ENCODE peak calls at places on chromosomes 5 and 9, in seven cellular contexts. A is mesendoderm; O is substantia nigra; H is tibial artery; W is psoas muscle; C is H1; U is effector memory CD4-positive, alpha-beta T cell. Y is an unnamed sample.

GRCh38 chr5:116573617-116574431 is 799 bp downstream of the SEMA6A start:
- DNase-seq in W (no peak), C (no peak), O (peak), A (peak), H (peak), U (no peak), Y (no peak)

GRCh38 chr9:14400658-14400995 is 86.7 kb upstream of the NFIB start:
- DNase-seq in U (no peak), O (no peak), C (peak), W (peak), H (peak), A (peak), Y (no peak)

GRCh38 chr5:151205411-151205810 is 18.5 kb downstream of the CCDC69 start:
- DNase-seq in C (no peak), A (no peak), U (no peak), O (no peak), W (no peak), H (no peak), Y (no peak)

GRCh38 chr5:36459191-36460135 is 146.9 kb upstream of the SLC1A3 start:
- DNase-seq in H (no peak), A (peak), U (no peak), W (no peak), O (no peak), C (no peak), Y (no peak)

GRCh38 chr5:93941897-93942296 is 200.5 kb upstream of the POU5F2 start:
- DNase-seq in A (peak), U (no peak), C (no peak), H (no peak), W (no peak), O (no peak), Y (no peak)

GRCh38 chr9:113882181-113882580 is 6.1 kb downstream of the ZNF618 start:
- DNase-seq in C (no peak), W (no peak), U (no peak), H (no peak), A (no peak), O (no peak), Y (no peak)

GRCh38 chr5:174531782-174532191 is 192.6 kb upstream of the MSX2 start:
- DNase-seq in C (no peak), H (no peak), U (no peak), W (no peak), O (no peak), A (no peak), Y (no peak)

GRCh38 chr5:75167345-75167744 is 69.3 kb downstream of the ANKRD31 start:
- DNase-seq in A (peak), C (no peak), O (no peak), U (no peak), H (no peak), W (no peak), Y (no peak)

GRCh38 chr5:72624641-72625236 is 117.5 kb upstream of the ZNF366 start:
- DNase-seq in O (no peak), A (no peak), C (no peak), H (no peak), W (peak), U (no peak), Y (no peak)

GRCh38 chr9:121278535-121279169 is 10.7 kb downstream of the GSN start:
- DNase-seq in H (peak), W (peak), C (no peak), A (peak), O (no peak), U (no peak), Y (no peak)

GRCh38 chr9:131672451-131672850 is 67.4 kb downstream of the RAPGEF1 start:
- DNase-seq in W (no peak), A (peak), C (no peak), O (no peak), U (no peak), H (no peak), Y (no peak)

GRCh38 chr5:15027764-15028163 is 156.2 kb upstream of the ANKH start:
- DNase-seq in U (no peak), W (no peak), A (no peak), C (no peak), H (no peak), O (no peak), Y (no peak)

GRCh38 chr9:132794730-132795380 is 83.2 kb downstream of the AK8 start:
- DNase-seq in U (no peak), W (no peak), H (no peak), O (no peak), C (no peak), A (peak), Y (no peak)

GRCh38 chr9:97907632-97908031 is 14.7 kb downstream of the TRMO start:
- DNase-seq in O (no peak), A (no peak), H (no peak), C (no peak), U (no peak), W (no peak), Y (no peak)

GRCh38 chr9:97908736-97909135 is 13.6 kb downstream of the TRMO start:
- DNase-seq in A (no peak), C (no peak), H (no peak), W (no peak), O (no peak), U (no peak), Y (no peak)

GRCh38 chr9:97906236-97906831 is 16.0 kb downstream of the TRMO start:
- DNase-seq in O (no peak), U (peak), W (peak), A (no peak), H (no peak), C (no peak), Y (no peak)

GRCh38 chr9:97905228-97905627 is 17.1 kb downstream of the TRMO start:
- DNase-seq in A (no peak), O (no peak), C (no peak), W (no peak), U (peak), H (no peak), Y (no peak)

DNA sequence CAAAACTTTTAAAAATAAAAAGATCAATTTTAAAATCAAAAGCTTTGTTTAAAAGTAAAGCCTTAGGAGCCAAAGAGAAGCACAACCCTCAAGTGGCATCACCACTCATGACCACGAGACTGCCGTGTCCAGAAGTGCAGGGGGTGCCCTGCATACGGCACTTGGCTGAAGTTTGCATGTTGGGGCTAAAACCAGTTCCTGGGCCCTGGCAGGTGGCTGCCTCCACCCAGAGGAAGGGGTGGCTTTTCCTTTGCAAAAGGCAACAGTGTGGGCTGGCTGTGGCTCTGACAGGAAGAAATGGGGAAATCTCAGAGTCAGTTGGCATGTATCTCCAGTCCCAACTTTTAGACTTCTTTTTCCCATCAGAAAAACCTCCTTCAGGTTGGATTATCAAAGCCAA is 15.2 kb downstream of the TRMO start:
- DNase-seq in O (no peak), W (no peak), U (no peak), C (no peak), H (no peak), A (no peak), Y (no peak)
- H3K27ac ChIP-seq in O (no peak), W (no peak), U (peak), C (no peak), H (no peak), A (no peak), Y (peak)

GRCh38 chr5:131302506-131302905 is 38.7 kb downstream of the CDC42SE2 start:
- DNase-seq in H (no peak), U (no peak), C (no peak), W (no peak), O (no peak), A (no peak), Y (no peak)
- H3K27ac ChIP-seq in H (no peak), U (no peak), C (no peak), W (no peak), O (no peak), A (no peak), Y (no peak)

GRCh38 chr9:77856615-77857014 is 175.0 kb downstream of the GNAQ start:
- DNase-seq in O (no peak), W (no peak), C (no peak), U (no peak), A (no peak), H (no peak), Y (no peak)
- H3K27ac ChIP-seq in O (no peak), W (no peak), C (no peak), U (no peak), A (no peak), H (no peak), Y (no peak)

GRCh38 chr5:179185256-179186091 is 125.3 kb downstream of the ZNF354C start:
- DNase-seq in U (no peak), W (peak), A (no peak), C (peak), H (no peak), O (no peak), Y (no peak)
- H3K27ac ChIP-seq in U (no peak), W (no peak), A (no peak), C (no peak), H (no peak), O (no peak), Y (no peak)

GRCh38 chr5:134758176-134758503 is 439 bp upstream of the DDX46 start:
- DNase-seq in A (no peak), W (no peak), H (no peak), O (no peak), U (no peak), C (no peak), Y (no peak)

GRCh38 chr5:134763221-134763620 is 4.6 kb downstream of the DDX46 start:
- DNase-seq in O (no peak), A (peak), H (no peak), W (no peak), C (no peak), U (no peak), Y (no peak)

DNA sequence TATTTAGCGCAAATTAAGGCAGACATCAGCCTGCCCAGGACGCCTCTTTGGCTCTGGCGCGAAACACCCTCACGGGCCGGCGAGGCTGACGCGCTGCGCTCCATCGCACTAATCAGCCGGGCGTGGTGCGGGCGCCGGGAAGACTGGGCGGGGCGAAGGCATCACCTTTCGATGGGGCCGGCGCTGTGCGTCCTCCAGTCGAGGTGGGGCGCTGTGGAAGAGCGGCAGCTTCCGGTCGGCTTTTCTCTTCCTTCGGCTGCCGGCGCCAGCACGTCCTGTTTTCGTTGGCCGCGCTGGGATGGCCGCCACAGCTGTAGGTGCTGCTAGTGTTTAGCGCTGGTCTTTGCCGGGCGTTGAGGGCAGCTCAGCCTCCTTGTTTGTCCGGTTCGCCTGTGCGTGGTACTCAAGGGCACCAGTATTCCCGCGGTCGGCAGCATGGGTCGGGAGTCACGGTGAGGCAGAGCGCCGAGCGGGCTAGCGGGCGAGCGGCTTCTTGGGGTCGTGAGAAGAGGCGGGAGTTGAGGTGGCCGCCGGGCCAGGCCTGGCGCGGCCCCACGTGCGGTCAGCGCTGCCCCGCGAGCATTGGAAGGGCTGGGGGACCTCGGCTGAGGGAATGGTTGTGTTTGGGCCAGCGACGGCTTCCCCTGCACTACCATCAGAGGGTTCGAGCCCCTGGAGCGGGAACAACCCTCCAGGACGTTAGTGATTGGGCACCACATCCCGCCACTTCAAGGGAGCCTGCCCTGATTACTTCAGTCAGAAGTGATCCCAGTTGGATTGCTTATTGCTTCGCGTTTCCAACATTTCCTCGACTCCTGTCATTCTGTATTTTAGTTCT is at the start of gene DDX46:
- DNase-seq in U (peak), W (peak), A (peak), H (peak), C (peak), O (peak), Y (peak)
- H3K27ac ChIP-seq in U (peak), W (peak), A (no peak), H (peak), C (peak), O (peak), Y (peak)

DNA sequence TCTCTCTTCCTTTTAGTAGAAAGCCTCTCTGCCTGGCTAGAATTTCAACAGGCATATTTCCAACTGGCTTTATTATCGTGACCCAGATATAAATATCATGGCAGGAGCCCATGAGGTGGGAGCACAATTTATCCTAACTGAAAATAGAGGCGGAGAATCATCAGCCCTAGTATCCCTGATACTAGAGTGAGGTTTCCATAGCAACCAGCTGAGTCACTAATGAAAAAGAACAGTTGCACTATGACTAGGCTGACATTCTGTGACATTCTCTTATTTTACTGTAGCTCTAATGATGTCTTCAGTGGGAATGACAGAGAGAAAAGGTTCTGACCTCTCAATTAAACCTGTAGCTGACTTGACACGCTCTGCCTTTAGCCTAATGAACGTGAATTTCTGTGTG is 96.3 kb upstream of the CAST start:
- DNase-seq in W (no peak), H (no peak), A (peak), O (no peak), U (no peak), C (no peak), Y (no peak)
- H3K27ac ChIP-seq in W (no peak), H (no peak), A (no peak), O (no peak), U (no peak), C (no peak), Y (no peak)

GRCh38 chr5:78907255-78907886 is 77.7 kb downstream of the ARSB start:
- DNase-seq in U (no peak), H (peak), A (peak), W (no peak), C (no peak), O (no peak), Y (no peak)
- H3K27ac ChIP-seq in U (no peak), H (peak), A (peak), W (peak), C (no peak), O (no peak), Y (no peak)

DNA sequence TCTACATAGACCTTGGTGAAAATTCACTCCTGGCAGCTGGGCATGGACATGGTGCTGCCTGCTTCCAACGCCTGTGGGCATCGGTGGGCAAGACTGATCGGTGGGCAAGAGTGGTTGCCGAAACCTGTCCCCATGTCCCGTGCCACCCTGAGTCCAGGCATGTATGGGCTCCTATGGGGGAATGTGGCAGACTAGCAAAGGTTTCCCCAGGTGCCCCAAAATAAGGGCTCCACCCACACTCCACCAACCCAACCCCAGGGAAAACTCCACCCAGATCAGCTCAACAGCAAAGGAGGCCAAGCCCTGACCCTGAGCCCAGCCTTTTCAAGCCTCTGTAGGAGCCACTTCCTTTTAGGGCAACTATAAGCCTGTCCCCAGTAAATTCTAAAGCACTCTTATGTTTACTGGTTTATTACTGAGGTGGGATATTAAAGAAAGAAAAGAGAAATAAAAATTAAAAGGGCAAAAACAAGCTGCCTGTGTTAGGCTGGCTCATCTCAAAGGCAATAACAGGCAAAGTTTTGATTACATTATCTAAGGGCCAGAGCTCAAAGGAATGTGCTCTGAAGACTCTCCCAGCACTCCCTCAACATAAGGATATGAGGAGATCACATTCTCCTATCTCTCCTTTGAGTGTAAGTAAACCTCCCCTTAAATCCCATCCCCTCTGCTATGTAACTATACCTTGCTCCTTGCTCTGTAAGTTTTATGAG is 8.9 kb upstream of the SPATA31E1 start:
- DNase-seq in H (no peak), A (no peak), U (no peak), C (peak), O (no peak), W (no peak), Y (no peak)
- H3K27ac ChIP-seq in H (no peak), A (no peak), U (no peak), C (no peak), O (no peak), W (no peak), Y (no peak)

GRCh38 chr9:100445161-100445902 is 18.4 kb downstream of the MSANTD3 start:
- DNase-seq in C (no peak), A (no peak), H (no peak), U (no peak), O (no peak), W (no peak), Y (no peak)

GRCh38 chr9:100440071-100440470 is 13.1 kb downstream of the MSANTD3 start:
- DNase-seq in U (no peak), H (no peak), A (no peak), O (no peak), C (no peak), W (peak), Y (no peak)

GRCh38 chr9:100445903-100446549 is 19.1 kb downstream of the MSANTD3 start:
- DNase-seq in H (no peak), O (no peak), W (no peak), C (no peak), A (no peak), U (no peak), Y (no peak)

GRCh38 chr9:100442072-100442471 is 15.1 kb downstream of the MSANTD3 start:
- DNase-seq in O (no peak), A (peak), U (no peak), H (no peak), C (peak), W (no peak), Y (no peak)

GRCh38 chr9:100443781-100444768 is 17.1 kb downstream of the MSANTD3 start:
- DNase-seq in A (no peak), C (no peak), H (no peak), O (no peak), U (no peak), W (no peak), Y (no peak)
- H3K27ac ChIP-seq in A (no peak), C (no peak), H (no peak), O (no peak), U (no peak), W (no peak), Y (no peak)